ENCODE peak calls at places on chromosome 2, in four cellular contexts. One of them, this sample, is unnamed.

GRCh38 chr2:168798888-168799410 is 3.5 kb upstream of the NOSTRIN start:
- DNase-seq in IMR-90: no peak
- DNase-seq in sigmoid colon: no peak
- DNase-seq in right lobe of liver: no peak
- DNase-seq in this sample: no peak

GRCh38 chr2:1864981-1865421 is 120.7 kb upstream of the PXDN start:
- DNase-seq in IMR-90: no peak
- DNase-seq in right lobe of liver: no peak
- DNase-seq in sigmoid colon: no peak
- DNase-seq in this sample: no peak

GRCh38 chr2:102615620-102616436 is 3.5 kb upstream of the SLC9A2 start:
- DNase-seq in sigmoid colon: no peak
- DNase-seq in right lobe of liver: peak; percentile 73
- DNase-seq in IMR-90: peak; percentile 57
- DNase-seq in this sample: peak; percentile 46

GRCh38 chr2:216635701-216636541 is 2.7 kb downstream of the IGFBP2 start:
- DNase-seq in IMR-90: no peak
- DNase-seq in right lobe of liver: no peak
- DNase-seq in sigmoid colon: no peak
- DNase-seq in this sample: no peak

GRCh38 chr2:55986700-55987440 is 63.3 kb upstream of the EFEMP1 start:
- DNase-seq in sigmoid colon: no peak
- DNase-seq in IMR-90: peak; percentile 19
- DNase-seq in right lobe of liver: no peak
- DNase-seq in this sample: no peak

GRCh38 chr2:55160422-55160821 is 71.7 kb downstream of the CLHC1 start:
- DNase-seq in right lobe of liver: no peak
- DNase-seq in IMR-90: no peak
- DNase-seq in sigmoid colon: no peak
- DNase-seq in this sample: no peak

GRCh38 chr2:129768485-129769258 is 210.8 kb upstream of the RAB6C start:
- DNase-seq in sigmoid colon: no peak
- DNase-seq in IMR-90: no peak
- DNase-seq in right lobe of liver: no peak
- DNase-seq in this sample: no peak

GRCh38 chr2:232361646-232362045 is 16.9 kb upstream of the ALPP start:
- DNase-seq in sigmoid colon: peak; percentile 2
- DNase-seq in right lobe of liver: no peak
- DNase-seq in IMR-90: no peak
- DNase-seq in this sample: no peak

GRCh38 chr2:179107737-179108136 is 57.8 kb upstream of the CCDC141 start:
- DNase-seq in IMR-90: peak; percentile 46
- DNase-seq in right lobe of liver: no peak
- DNase-seq in sigmoid colon: no peak
- DNase-seq in this sample: no peak

GRCh38 chr2:15790326-15790725 is 150.0 kb upstream of the MYCN start:
- DNase-seq in right lobe of liver: no peak
- DNase-seq in IMR-90: no peak
- DNase-seq in sigmoid colon: no peak
- DNase-seq in this sample: no peak

GRCh38 chr2:48529676-48530032 is 300 bp upstream of the STON1 start:
- DNase-seq in IMR-90: no peak
- DNase-seq in right lobe of liver: no peak
- DNase-seq in sigmoid colon: peak; percentile 70
- DNase-seq in this sample: no peak

GRCh38 chr2:152370783-152371182 is 35.8 kb downstream of the FMNL2 start:
- DNase-seq in right lobe of liver: no peak
- DNase-seq in sigmoid colon: no peak
- DNase-seq in IMR-90: no peak
- DNase-seq in this sample: no peak

GRCh38 chr2:156399950-156400703 is 36.1 kb upstream of the GPD2 start:
- DNase-seq in right lobe of liver: peak; percentile 90
- DNase-seq in IMR-90: peak; percentile 64
- DNase-seq in sigmoid colon: peak; percentile 95
- DNase-seq in this sample: peak; percentile 72

GRCh38 chr2:479505-480161 is 191.7 kb upstream of the ALKAL2 start:
- DNase-seq in right lobe of liver: no peak
- DNase-seq in IMR-90: no peak
- DNase-seq in sigmoid colon: no peak
- DNase-seq in this sample: no peak

GRCh38 chr2:58635801-58636375 is 394.8 kb upstream of the FANCL start:
- DNase-seq in right lobe of liver: no peak
- DNase-seq in IMR-90: no peak
- DNase-seq in sigmoid colon: no peak
- DNase-seq in this sample: no peak

GRCh38 chr2:120368086-120368485 is 22.1 kb downstream of the INHBB start:
- DNase-seq in sigmoid colon: no peak
- DNase-seq in IMR-90: no peak
- DNase-seq in right lobe of liver: no peak
- DNase-seq in this sample: no peak

GRCh38 chr2:196097864-196098660 is 29.4 kb upstream of the DNAH7 start:
- DNase-seq in sigmoid colon: no peak
- DNase-seq in IMR-90: no peak
- DNase-seq in right lobe of liver: no peak
- DNase-seq in this sample: no peak

GRCh38 chr2:161166538-161167409 is 6.5 kb downstream of the TANK start:
- DNase-seq in right lobe of liver: no peak
- DNase-seq in IMR-90: peak; percentile 35
- DNase-seq in sigmoid colon: no peak
- DNase-seq in this sample: no peak

GRCh38 chr2:229714080-229714735 is at the start of gene DNER:
- DNase-seq in sigmoid colon: no peak
- DNase-seq in right lobe of liver: peak; percentile 58
- DNase-seq in IMR-90: no peak
- DNase-seq in this sample: peak; percentile 70

GRCh38 chr2:174112073-174112472 is 136.3 kb downstream of the OLA1 start:
- DNase-seq in right lobe of liver: no peak
- DNase-seq in IMR-90: no peak
- DNase-seq in sigmoid colon: no peak
- DNase-seq in this sample: no peak

GRCh38 chr2:239390546-239391285 is 10.1 kb downstream of the HDAC4 start:
- DNase-seq in right lobe of liver: peak; percentile 49
- DNase-seq in IMR-90: no peak
- DNase-seq in sigmoid colon: peak; percentile 65
- DNase-seq in this sample: no peak

GRCh38 chr2:145914716-145915115 is 1394.8 kb upstream of the ZEB2 start:
- DNase-seq in right lobe of liver: no peak
- DNase-seq in IMR-90: no peak
- DNase-seq in sigmoid colon: no peak
- DNase-seq in this sample: no peak

GRCh38 chr2:204726831-204727230 is 181.6 kb downstream of the PARD3B start:
- DNase-seq in IMR-90: peak; percentile 13
- DNase-seq in sigmoid colon: no peak
- DNase-seq in right lobe of liver: no peak
- DNase-seq in this sample: no peak

GRCh38 chr2:85774126-85774978 is 20.6 kb downstream of the ATOH8 start:
- DNase-seq in right lobe of liver: peak; percentile 32
- DNase-seq in sigmoid colon: no peak
- DNase-seq in IMR-90: no peak
- DNase-seq in this sample: no peak
- TF ChIP-seq POLR2A in right lobe of liver: no peak
- TF ChIP-seq POLR2A in sigmoid colon: no peak
- TF ChIP-seq POLR2A in IMR-90: no peak
- TF ChIP-seq POLR2A in this sample: no peak

DNA sequence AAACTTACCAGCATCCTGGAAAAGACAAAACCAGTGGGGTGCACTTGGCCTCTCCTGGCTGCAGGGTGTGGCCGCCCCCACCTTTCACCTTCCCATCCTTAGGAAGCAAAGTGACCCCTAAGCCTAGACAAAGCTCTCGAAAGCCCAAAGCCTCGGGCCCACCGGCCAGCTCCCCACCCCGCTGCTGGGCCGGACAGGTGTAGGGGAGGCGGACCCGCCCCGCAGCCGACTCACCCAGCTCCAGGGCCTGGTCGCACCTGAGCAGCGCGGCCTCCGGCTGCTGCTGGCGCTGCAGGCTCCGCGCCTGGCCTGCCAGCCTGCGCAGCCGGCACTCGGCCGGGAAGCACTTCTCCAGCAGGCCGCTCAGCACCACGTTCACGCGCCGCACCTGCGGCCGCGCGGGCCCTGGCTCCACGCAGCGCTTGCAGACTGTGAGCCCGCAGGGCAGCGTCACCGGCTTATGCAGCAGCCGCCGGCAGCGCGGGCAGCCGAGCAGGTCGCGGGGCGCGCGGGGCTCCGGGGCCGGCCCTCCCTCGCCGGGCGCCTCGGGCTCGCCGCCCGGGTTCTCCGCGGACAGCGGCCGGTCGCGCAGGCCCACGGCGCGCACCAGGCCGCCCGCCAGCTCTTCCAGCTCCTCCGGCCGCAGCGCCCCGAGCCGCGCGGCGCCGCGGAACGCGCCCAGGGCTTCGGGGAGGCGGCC is 970 bp downstream of the LONRF2 start:
- DNase-seq in sigmoid colon: no peak
- DNase-seq in right lobe of liver: peak; percentile 73
- DNase-seq in IMR-90: peak; percentile 21
- DNase-seq in this sample: peak; percentile 45
- TF ChIP-seq POLR2A in sigmoid colon: no peak
- TF ChIP-seq POLR2A in right lobe of liver: no peak
- TF ChIP-seq POLR2A in IMR-90: no peak
- TF ChIP-seq POLR2A in this sample: no peak

GRCh38 chr2:212911011-212911410 is 240.4 kb downstream of the IKZF2 start:
- DNase-seq in right lobe of liver: no peak
- DNase-seq in sigmoid colon: no peak
- DNase-seq in IMR-90: no peak
- DNase-seq in this sample: no peak

GRCh38 chr2:212915121-212915782 is 236.2 kb downstream of the IKZF2 start:
- DNase-seq in IMR-90: peak; percentile 34
- DNase-seq in sigmoid colon: no peak
- DNase-seq in right lobe of liver: no peak
- DNase-seq in this sample: no peak

GRCh38 chr2:212913902-212914301 is 237.5 kb downstream of the IKZF2 start:
- DNase-seq in IMR-90: no peak
- DNase-seq in right lobe of liver: no peak
- DNase-seq in sigmoid colon: no peak
- DNase-seq in this sample: no peak

GRCh38 chr2:212914392-212914791 is 237.0 kb downstream of the IKZF2 start:
- DNase-seq in right lobe of liver: no peak
- DNase-seq in IMR-90: peak; percentile 33
- DNase-seq in sigmoid colon: no peak
- DNase-seq in this sample: no peak

GRCh38 chr2:212912445-212913103 is 238.8 kb downstream of the IKZF2 start:
- DNase-seq in right lobe of liver: no peak
- DNase-seq in IMR-90: peak; percentile 75
- DNase-seq in sigmoid colon: no peak
- DNase-seq in this sample: peak; percentile 6
- TF ChIP-seq POLR2A in right lobe of liver: no peak
- TF ChIP-seq POLR2A in IMR-90: no peak
- TF ChIP-seq POLR2A in sigmoid colon: no peak
- TF ChIP-seq POLR2A in this sample: no peak

GRCh38 chr2:42914860-42915259 is 122.5 kb upstream of the HAAO start:
- DNase-seq in sigmoid colon: no peak
- DNase-seq in right lobe of liver: no peak
- DNase-seq in IMR-90: no peak
- DNase-seq in this sample: no peak

GRCh38 chr2:42918671-42919335 is 126.4 kb upstream of the HAAO start:
- DNase-seq in IMR-90: no peak
- DNase-seq in right lobe of liver: no peak
- DNase-seq in sigmoid colon: peak; percentile 35
- DNase-seq in this sample: no peak

GRCh38 chr2:42916394-42916793 is 124.0 kb upstream of the HAAO start:
- DNase-seq in sigmoid colon: peak; percentile 29
- DNase-seq in right lobe of liver: no peak
- DNase-seq in IMR-90: no peak
- DNase-seq in this sample: no peak

GRCh38 chr2:42918041-42918440 is 125.7 kb upstream of the HAAO start:
- DNase-seq in IMR-90: no peak
- DNase-seq in right lobe of liver: no peak
- DNase-seq in sigmoid colon: peak; percentile 50
- DNase-seq in this sample: no peak

GRCh38 chr2:42917374-42918017 is 125.1 kb upstream of the HAAO start:
- DNase-seq in IMR-90: peak; percentile 95
- DNase-seq in right lobe of liver: no peak
- DNase-seq in sigmoid colon: peak; percentile 84
- DNase-seq in this sample: no peak
- TF ChIP-seq POLR2A in IMR-90: no peak
- TF ChIP-seq POLR2A in right lobe of liver: no peak
- TF ChIP-seq POLR2A in sigmoid colon: no peak
- TF ChIP-seq POLR2A in this sample: no peak

DNA sequence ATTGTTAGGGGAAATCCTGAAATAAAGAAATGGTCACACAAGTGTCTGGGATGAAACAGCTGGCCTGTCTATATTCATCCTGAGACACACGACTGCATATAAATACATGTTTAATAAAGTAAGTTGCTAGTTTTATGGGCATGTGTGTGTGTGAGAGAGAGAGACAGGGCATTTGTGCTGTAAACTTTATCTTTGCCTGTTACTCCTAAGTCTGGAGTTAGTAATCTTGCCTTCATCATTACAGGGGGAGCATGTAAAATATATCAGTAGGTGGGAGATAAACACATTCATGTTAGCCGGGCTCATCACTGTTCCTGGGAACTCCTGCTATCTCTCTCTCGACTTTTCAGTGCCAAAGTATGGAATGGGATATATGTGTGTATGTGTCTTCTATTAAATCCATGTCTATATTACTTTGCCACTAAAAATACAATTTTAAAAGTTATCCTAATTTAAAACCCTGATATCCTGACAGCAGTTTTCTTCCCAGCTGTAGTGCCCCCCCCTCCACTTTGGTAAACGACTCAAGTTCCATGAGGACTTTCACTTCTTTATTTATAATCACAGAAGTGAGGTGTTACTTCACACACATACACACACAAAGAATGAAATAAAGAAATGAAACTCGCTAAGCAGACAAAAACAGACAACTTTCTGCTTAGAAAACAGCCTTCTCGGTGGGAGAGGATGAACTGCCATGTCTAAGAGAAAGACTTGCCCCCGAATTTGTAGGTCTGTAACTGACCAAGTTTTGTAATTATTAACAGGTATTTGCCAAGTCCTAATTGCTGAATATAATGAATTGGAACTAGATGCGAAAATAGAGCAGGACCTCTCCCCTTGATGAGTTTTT is 949 bp downstream of the ZEB2 start:
- DNase-seq in IMR-90: no peak
- DNase-seq in sigmoid colon: no peak
- DNase-seq in right lobe of liver: no peak
- DNase-seq in this sample: no peak
- TF ChIP-seq POLR2A in IMR-90: no peak
- TF ChIP-seq POLR2A in sigmoid colon: no peak
- TF ChIP-seq POLR2A in right lobe of liver: peak; percentile 41
- TF ChIP-seq POLR2A in this sample: no peak